ENCODE peak calls at places on chromosomes 12 and 14, in eight cellular contexts. One of them, this sample, is unnamed.

GRCh38 chr14:75430106-75430505 is 2.3 kb downstream of the JDP2 start:
- DNase-seq in amniotic stem cell: no peak
- DNase-seq in dorsolateral prefrontal cortex: no peak
- DNase-seq in thyroid gland: no peak
- DNase-seq in lower lobe of right lung: peak; percentile 60
- DNase-seq in foreskin fibroblast: peak; percentile 59
- DNase-seq in stimulated activated CD8-positive, alpha-beta memory T cell treated with anti-CD3 and anti-CD28 coated beads, Interleukin-15, amount 100 ng/mL, for 4 hours: no peak
- DNase-seq in dermis blood vessel endothelial cell: no peak
- DNase-seq in this sample: peak; percentile 75

GRCh38 chr12:59316938-59317337 is 278.9 kb upstream of the SLC16A7 start:
- DNase-seq in amniotic stem cell: no peak
- DNase-seq in dorsolateral prefrontal cortex: no peak
- DNase-seq in thyroid gland: no peak
- DNase-seq in lower lobe of right lung: no peak
- DNase-seq in foreskin fibroblast: no peak
- DNase-seq in stimulated activated CD8-positive, alpha-beta memory T cell treated with anti-CD3 and anti-CD28 coated beads, Interleukin-15, amount 100 ng/mL, for 4 hours: no peak
- DNase-seq in dermis blood vessel endothelial cell: no peak
- DNase-seq in this sample: no peak

GRCh38 chr12:107283652-107284051 is 190.3 kb upstream of the CRY1 start:
- DNase-seq in amniotic stem cell: no peak
- DNase-seq in dorsolateral prefrontal cortex: no peak
- DNase-seq in thyroid gland: no peak
- DNase-seq in lower lobe of right lung: no peak
- DNase-seq in foreskin fibroblast: no peak
- DNase-seq in stimulated activated CD8-positive, alpha-beta memory T cell treated with anti-CD3 and anti-CD28 coated beads, Interleukin-15, amount 100 ng/mL, for 4 hours: no peak
- DNase-seq in dermis blood vessel endothelial cell: no peak
- DNase-seq in this sample: no peak

GRCh38 chr12:15721716-15722115 is 67.5 kb downstream of the EPS8 start:
- DNase-seq in amniotic stem cell: no peak
- DNase-seq in dorsolateral prefrontal cortex: no peak
- DNase-seq in thyroid gland: no peak
- DNase-seq in lower lobe of right lung: no peak
- DNase-seq in foreskin fibroblast: no peak
- DNase-seq in stimulated activated CD8-positive, alpha-beta memory T cell treated with anti-CD3 and anti-CD28 coated beads, Interleukin-15, amount 100 ng/mL, for 4 hours: no peak
- DNase-seq in dermis blood vessel endothelial cell: no peak
- DNase-seq in this sample: no peak

GRCh38 chr14:39168591-39168990 is 1.5 kb downstream of the TRAPPC6B start:
- DNase-seq in amniotic stem cell: no peak
- DNase-seq in dorsolateral prefrontal cortex: no peak
- DNase-seq in thyroid gland: no peak
- DNase-seq in lower lobe of right lung: no peak
- DNase-seq in foreskin fibroblast: no peak
- DNase-seq in stimulated activated CD8-positive, alpha-beta memory T cell treated with anti-CD3 and anti-CD28 coated beads, Interleukin-15, amount 100 ng/mL, for 4 hours: no peak
- DNase-seq in dermis blood vessel endothelial cell: no peak
- DNase-seq in this sample: no peak

GRCh38 chr14:77638738-77639137 is 22.3 kb upstream of the SPTLC2 start:
- DNase-seq in amniotic stem cell: peak; percentile 88
- DNase-seq in dorsolateral prefrontal cortex: no peak
- DNase-seq in thyroid gland: no peak
- DNase-seq in lower lobe of right lung: no peak
- DNase-seq in foreskin fibroblast: peak; percentile 94
- DNase-seq in stimulated activated CD8-positive, alpha-beta memory T cell treated with anti-CD3 and anti-CD28 coated beads, Interleukin-15, amount 100 ng/mL, for 4 hours: no peak
- DNase-seq in dermis blood vessel endothelial cell: peak; percentile 36
- DNase-seq in this sample: no peak

GRCh38 chr12:93612719-93613228 is 40.3 kb downstream of the SOCS2 start:
- DNase-seq in amniotic stem cell: no peak
- DNase-seq in dorsolateral prefrontal cortex: no peak
- DNase-seq in thyroid gland: no peak
- DNase-seq in lower lobe of right lung: no peak
- DNase-seq in foreskin fibroblast: no peak
- DNase-seq in stimulated activated CD8-positive, alpha-beta memory T cell treated with anti-CD3 and anti-CD28 coated beads, Interleukin-15, amount 100 ng/mL, for 4 hours: no peak
- DNase-seq in dermis blood vessel endothelial cell: no peak
- DNase-seq in this sample: no peak

GRCh38 chr14:69260979-69261605 is 1.1 kb downstream of the GALNT16 start:
- DNase-seq in amniotic stem cell: no peak
- DNase-seq in dorsolateral prefrontal cortex: peak; percentile 58
- DNase-seq in thyroid gland: peak; percentile 47
- DNase-seq in lower lobe of right lung: no peak
- DNase-seq in foreskin fibroblast: no peak
- DNase-seq in stimulated activated CD8-positive, alpha-beta memory T cell treated with anti-CD3 and anti-CD28 coated beads, Interleukin-15, amount 100 ng/mL, for 4 hours: no peak
- DNase-seq in dermis blood vessel endothelial cell: peak; percentile 36
- DNase-seq in this sample: no peak

GRCh38 chr14:64410084-64410774 is 22.1 kb downstream of the MTHFD1 start:
- DNase-seq in amniotic stem cell: no peak
- DNase-seq in dorsolateral prefrontal cortex: no peak
- DNase-seq in thyroid gland: no peak
- DNase-seq in lower lobe of right lung: no peak
- DNase-seq in foreskin fibroblast: peak; percentile 32
- DNase-seq in stimulated activated CD8-positive, alpha-beta memory T cell treated with anti-CD3 and anti-CD28 coated beads, Interleukin-15, amount 100 ng/mL, for 4 hours: no peak
- DNase-seq in dermis blood vessel endothelial cell: no peak
- DNase-seq in this sample: peak; percentile 27

GRCh38 chr14:104138098-104138890 is at the start of gene KIF26A:
- DNase-seq in amniotic stem cell: no peak
- DNase-seq in dorsolateral prefrontal cortex: peak; percentile 39
- DNase-seq in thyroid gland: no peak
- DNase-seq in lower lobe of right lung: peak; percentile 44
- DNase-seq in foreskin fibroblast: no peak
- DNase-seq in stimulated activated CD8-positive, alpha-beta memory T cell treated with anti-CD3 and anti-CD28 coated beads, Interleukin-15, amount 100 ng/mL, for 4 hours: no peak
- DNase-seq in dermis blood vessel endothelial cell: no peak
- DNase-seq in this sample: no peak